ENCODE peak calls at places on chromosomes 6 and 20, in nine cellular contexts. H, W, Y, L, R, I, M, F and U are unnamed samples.

GRCh38 chr20:53945478-53945877 is 124.9 kb downstream of the BCAS1 start:
- DNase-seq in M (no peak), I (no peak), L (no peak), H (no peak), F (no peak), Y (no peak), R (no peak), W (no peak), U (no peak)

GRCh38 chr20:63483834-63484233 is 11.4 kb upstream of the KCNQ2 start:
- DNase-seq in Y (peak; percentile 71), L (no peak), W (no peak), H (no peak), M (no peak), I (no peak), F (no peak), R (no peak), U (peak; percentile 64)

GRCh38 chr6:113120577-113121285 is 736.4 kb upstream of the MARCKS start:
- DNase-seq in H (no peak), L (no peak), W (peak; percentile 73), M (no peak), F (no peak), Y (peak; percentile 1), R (no peak), I (no peak), U (no peak)

GRCh38 chr6:149400050-149400449 is at the start of gene SUMO4:
- DNase-seq in Y (no peak), L (no peak), I (no peak), H (no peak), R (no peak), F (no peak), W (no peak), M (no peak), U (peak; percentile 51)

GRCh38 chr6:98272061-98272460 is 562.3 kb upstream of the POU3F2 start:
- DNase-seq in M (no peak), H (no peak), L (no peak), Y (no peak), W (no peak), F (no peak), I (no peak), R (no peak), U (no peak)

GRCh38 chr20:51174536-51174935 is 151.6 kb upstream of the KCNG1 start:
- DNase-seq in R (no peak), W (no peak), F (no peak), M (no peak), H (no peak), Y (peak; percentile 21), L (no peak), I (no peak), U (no peak)

GRCh38 chr6:94953867-94954631 is 623.3 kb upstream of the MANEA start:
- DNase-seq in I (no peak), F (no peak), W (no peak), L (no peak), M (no peak), Y (no peak), H (no peak), R (no peak), U (no peak)

GRCh38 chr6:11028959-11029358 is 15.1 kb downstream of the ELOVL2 start:
- DNase-seq in W (no peak), H (no peak), L (no peak), M (no peak), F (no peak), I (no peak), Y (no peak), R (no peak), U (no peak)

GRCh38 chr6:133632206-133632605 is 256.7 kb upstream of the TCF21 start:
- DNase-seq in L (no peak), I (no peak), R (no peak), F (no peak), H (no peak), W (no peak), Y (no peak), M (no peak), U (no peak)

GRCh38 chr6:74117113-74117512 is 421.1 kb downstream of the CD109 start:
- DNase-seq in M (no peak), H (no peak), I (no peak), R (no peak), W (no peak), Y (no peak), F (no peak), L (no peak), U (no peak)

GRCh38 chr20:54134445-54135220 is 39.2 kb downstream of the CYP24A1 start:
- DNase-seq in W (peak; percentile 76), R (no peak), F (no peak), M (no peak), Y (no peak), H (no peak), L (no peak), I (no peak), U (no peak)

GRCh38 chr6:67045076-67045475 is 1338.0 kb upstream of the EYS start:
- DNase-seq in I (no peak), Y (no peak), M (peak; percentile 44), R (no peak), W (no peak), H (no peak), L (no peak), F (no peak), U (no peak)

DNA sequence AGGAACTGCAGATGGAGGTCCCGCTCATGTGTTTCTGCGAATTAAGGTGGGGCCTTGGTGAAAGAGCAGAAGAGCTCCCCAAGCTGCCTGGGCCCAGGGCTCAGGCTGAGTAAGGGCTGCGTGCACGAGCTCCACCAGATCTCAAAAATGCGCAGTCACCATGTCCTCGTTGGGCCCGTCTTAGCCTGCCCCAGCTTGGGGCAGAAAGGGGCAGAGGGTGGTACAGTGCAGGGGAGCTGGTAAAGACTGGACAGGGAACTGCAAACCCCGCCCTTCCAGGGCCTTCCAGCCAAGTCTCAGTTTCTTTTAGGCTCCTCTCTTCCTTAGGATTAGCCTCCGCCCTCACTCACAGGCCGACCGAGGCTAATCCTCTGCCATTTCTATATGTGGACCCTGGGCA is 101.6 kb downstream of the FOXF2 start:
- DNase-seq in M (no peak), F (no peak), H (no peak), Y (no peak), L (no peak), R (no peak), W (no peak), I (no peak), U (no peak)
- TF ChIP-seq POLR2AphosphoS5 in M (no peak), F (no peak), H (no peak), Y (no peak), L (no peak), R (no peak), W (no peak), I (no peak), U (no peak)

GRCh38 chr6:47532981-47533585 is 55.5 kb downstream of the CD2AP start:
- DNase-seq in I (no peak), M (no peak), F (no peak), W (no peak), Y (no peak), H (no peak), R (no peak), L (no peak), U (no peak)

GRCh38 chr6:47535316-47536046 is 57.9 kb downstream of the CD2AP start:
- DNase-seq in I (no peak), R (no peak), F (no peak), M (no peak), W (no peak), H (no peak), Y (no peak), L (no peak), U (no peak)

GRCh38 chr6:47534063-47534462 is 56.5 kb downstream of the CD2AP start:
- DNase-seq in F (no peak), I (no peak), R (no peak), W (no peak), H (no peak), M (no peak), Y (no peak), L (no peak), U (no peak)

GRCh38 chr6:47536816-47537401 is 59.3 kb downstream of the CD2AP start:
- DNase-seq in L (no peak), R (no peak), F (no peak), I (no peak), W (no peak), M (no peak), H (no peak), Y (no peak), U (no peak)
- TF ChIP-seq POLR2AphosphoS5 in L (no peak), R (no peak), F (no peak), I (no peak), W (no peak), M (no peak), H (no peak), Y (no peak), U (no peak)

DNA sequence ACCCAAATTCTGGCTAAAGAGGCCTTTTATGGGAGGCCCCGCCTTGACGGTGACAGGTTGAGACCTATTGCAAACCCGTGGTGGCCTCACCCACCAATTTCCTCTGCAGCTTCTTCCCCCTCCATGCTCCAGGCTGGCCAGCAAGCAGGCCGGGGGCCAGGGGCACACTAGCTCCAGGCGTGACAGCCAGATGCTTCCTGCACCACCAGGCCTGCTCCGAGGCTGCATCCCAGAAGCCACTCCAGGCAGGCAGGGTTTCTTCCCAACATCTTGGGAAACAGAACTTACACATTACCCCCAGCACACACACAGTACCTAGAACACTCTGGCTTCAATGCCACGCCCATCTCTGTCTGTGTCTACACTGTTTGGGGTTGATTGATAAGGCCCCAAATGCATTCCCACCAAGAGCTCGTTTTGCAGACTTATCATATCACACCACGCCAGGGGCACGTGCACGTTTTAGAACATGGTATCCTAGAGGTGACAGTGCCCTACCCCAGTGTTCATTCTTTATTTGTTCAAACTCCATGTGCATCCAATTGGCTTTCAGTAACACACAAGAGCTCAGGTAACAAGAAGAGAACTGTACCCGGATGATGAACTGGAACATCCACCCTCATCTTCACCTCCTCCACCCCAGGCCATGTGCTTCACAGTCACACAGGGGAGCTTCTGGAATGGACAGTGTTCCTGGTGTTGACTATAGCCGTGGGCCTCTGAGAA is 221.4 kb upstream of the RREB1 start:
- DNase-seq in L (no peak), M (no peak), F (no peak), Y (no peak), R (no peak), H (peak; percentile 67), I (no peak), W (no peak), U (no peak)
- TF ChIP-seq POLR2AphosphoS5 in L (no peak), M (no peak), F (no peak), Y (no peak), R (no peak), H (no peak), I (no peak), W (no peak), U (no peak)

DNA sequence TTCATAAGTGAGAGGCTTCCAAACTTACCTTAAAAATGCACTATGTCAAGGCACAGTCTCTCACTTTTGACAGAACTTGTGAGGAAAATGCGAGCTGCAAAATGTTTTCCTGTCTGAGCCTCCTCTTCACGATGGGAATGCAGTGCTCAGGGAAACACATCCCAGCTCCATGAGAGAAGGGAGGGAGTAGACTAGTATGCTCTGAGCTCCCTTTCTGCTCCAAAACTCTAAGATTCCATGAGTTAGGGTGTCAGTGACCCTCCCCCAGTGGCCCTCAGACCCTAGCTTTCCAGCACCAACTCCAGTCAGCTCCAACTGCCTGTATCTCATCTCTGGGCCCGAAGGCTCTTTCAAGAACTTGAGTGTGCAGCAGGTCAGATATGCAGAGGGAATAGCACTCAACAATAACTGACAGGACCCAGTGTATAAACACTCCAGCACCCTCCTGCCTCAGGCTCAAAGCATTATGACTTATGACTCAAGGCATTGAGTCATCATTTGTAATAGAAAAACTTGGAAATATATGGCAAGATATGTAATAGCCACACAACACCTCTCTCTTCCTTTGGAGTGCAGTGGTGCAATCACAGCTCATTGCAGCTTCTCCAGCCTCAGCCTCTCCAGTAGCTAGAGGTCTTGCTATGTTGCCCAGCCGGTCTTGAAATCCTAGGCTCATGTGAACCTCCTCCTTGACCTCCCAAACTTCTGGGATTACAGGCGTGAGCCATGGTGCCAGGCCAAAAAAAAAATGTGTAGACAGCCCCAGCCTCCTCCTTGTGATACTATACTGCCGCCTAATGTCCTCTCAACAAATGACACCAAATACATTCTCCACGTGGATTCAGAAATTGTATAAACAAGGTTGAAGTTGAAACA is 16.7 kb upstream of the ENTPD6 start:
- DNase-seq in F (peak; percentile 33), Y (peak; percentile 75), H (peak; percentile 80), I (peak; percentile 48), R (no peak), L (no peak), W (peak; percentile 61), M (no peak), U (peak; percentile 87)
- TF ChIP-seq POLR2AphosphoS5 in F (no peak), Y (no peak), H (peak; percentile 10), I (no peak), R (no peak), L (peak; percentile 45), W (no peak), M (no peak), U (peak; percentile 62)